ENCODE peak calls at places on chromosomes 13 and 19, in six cellular contexts. W is pancreas, Q is heart left ventricle, R is SK-N-SH, A is mucosa of descending colon, X is kidney. U is an unnamed sample. For H3K4me1, the result is how much of the 10 kb centered on the place peaks cover.

GRCh38 chr19:10402441-10403038 is 802 bp downstream of the CDC37 start:
- DNase-seq in W (no peak), Q (peak), R (peak), A (no peak), X (no peak), U (no peak)

GRCh38 chr13:36712785-36713184 is 39.0 kb downstream of the SERTM1 start:
- DNase-seq in W (no peak), Q (no peak), R (peak), A (no peak), X (no peak), U (no peak)

GRCh38 chr13:24192036-24192810 is 31.7 kb downstream of the SPATA13 start:
- DNase-seq in W (no peak), Q (no peak), R (no peak), A (no peak), X (no peak), U (no peak)

GRCh38 chr19:1101337-1101698 is 2.5 kb upstream of the GPX4 start:
- DNase-seq in W (peak), Q (peak), R (no peak), A (no peak), X (no peak), U (no peak)

GRCh38 chr13:42574435-42575311 is 721 bp downstream of the TNFSF11 start:
- DNase-seq in W (peak), Q (no peak), R (peak), A (peak), X (no peak), U (peak)

GRCh38 chr13:95403349-95404140 is 102.3 kb upstream of the ABCC4 start:
- DNase-seq in W (no peak), Q (no peak), R (no peak), A (no peak), X (no peak), U (no peak)

GRCh38 chr13:104357174-104357573 is 1291.0 kb upstream of the SLC10A2 start:
- DNase-seq in W (no peak), Q (no peak), R (peak), A (no peak), X (no peak), U (no peak)

GRCh38 chr19:30202060-30202600 is 170.1 kb upstream of the ZNF536 start:
- DNase-seq in W (no peak), Q (no peak), R (no peak), A (no peak), X (no peak), U (no peak)

GRCh38 chr13:103833453-103833852 is 767.2 kb upstream of the SLC10A2 start:
- DNase-seq in W (no peak), Q (no peak), R (no peak), A (no peak), X (no peak), U (no peak)

GRCh38 chr13:38386421-38386820 is 36.8 kb downstream of the UFM1 start:
- DNase-seq in W (no peak), Q (no peak), R (no peak), A (no peak), X (no peak), U (no peak)

GRCh38 chr19:4089400-4089908 is 22.8 kb upstream of the ZBTB7A start:
- DNase-seq in W (no peak), Q (peak), R (no peak), A (peak), X (peak), U (peak)

GRCh38 chr19:17107546-17108452 is 32.2 kb downstream of the MYO9B start:
- DNase-seq in W (no peak), Q (peak), R (peak), A (peak), X (peak), U (no peak)

GRCh38 chr13:110150384-110151091 is 156.4 kb downstream of the COL4A1 start:
- DNase-seq in W (no peak), Q (no peak), R (no peak), A (no peak), X (no peak), U (no peak)

GRCh38 chr13:24085662-24086061 is 74.9 kb upstream of the SPATA13 start:
- DNase-seq in W (no peak), Q (no peak), R (no peak), A (no peak), X (no peak), U (no peak)

GRCh38 chr13:63910406-63910957 is 2494.8 kb upstream of the PCDH20 start:
- DNase-seq in W (no peak), Q (no peak), R (no peak), A (no peak), X (no peak), U (no peak)

GRCh38 chr13:47679391-47679790 is 321.7 kb downstream of the SUCLA2 start:
- DNase-seq in W (no peak), Q (no peak), R (no peak), A (no peak), X (no peak), U (no peak)

GRCh38 chr13:48662226-48662625 is 8.5 kb downstream of the CYSLTR2 start:
- DNase-seq in W (no peak), Q (no peak), R (no peak), A (no peak), X (no peak), U (no peak)

GRCh38 chr13:99528547-99528946 is 27.3 kb downstream of the TM9SF2 start:
- DNase-seq in W (no peak), Q (no peak), R (no peak), A (no peak), X (no peak), U (peak)

GRCh38 chr19:15316498-15316897 is 15.8 kb downstream of the BRD4 start:
- DNase-seq in W (no peak), Q (no peak), R (no peak), A (no peak), X (no peak), U (no peak)
- H3K4me1 ChIP-seq in W (under half), Q (half or more), R (under half), A (under half), X (half or more), U (half or more)

GRCh38 chr13:91144054-91144453 is 203.4 kb upstream of the MIR17HG start:
- DNase-seq in W (no peak), Q (no peak), R (peak), A (no peak), X (no peak), U (no peak)
- H3K4me1 ChIP-seq in W (under half), Q (under half), R (under half), A (under half), X (under half), U (under half)

DNA sequence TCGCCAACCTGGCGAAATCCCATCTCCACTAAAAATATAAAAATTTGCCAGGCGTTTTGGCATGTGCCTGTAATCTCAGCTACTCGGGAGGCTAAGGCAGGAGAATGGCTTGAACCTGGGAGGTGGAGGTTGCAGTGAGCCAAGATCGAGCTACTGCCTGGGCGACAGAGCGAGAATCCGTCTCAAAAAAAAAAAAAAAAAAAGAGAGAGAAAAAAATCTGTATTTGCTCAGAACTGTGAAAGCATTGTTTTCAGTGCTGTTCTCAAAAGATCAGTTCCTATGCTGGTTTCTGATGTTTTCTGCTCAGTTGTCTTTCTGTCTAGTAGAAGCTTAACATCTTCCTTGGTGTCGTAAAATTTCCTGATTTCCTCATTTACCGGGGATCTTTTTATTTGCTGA is 2.5 kb downstream of the SF3A2 start:
- DNase-seq in W (peak), Q (no peak), R (no peak), A (no peak), X (no peak), U (no peak)
- H3K4me1 ChIP-seq in W (under half), Q (half or more), R (half or more), A (half or more), X (under half), U (half or more)

GRCh38 chr19:51127755-51128154 is 3.0 kb downstream of the SIGLEC9 start:
- DNase-seq in W (no peak), Q (peak), R (no peak), A (peak), X (no peak), U (no peak)
- H3K4me1 ChIP-seq in W (under half), Q (under half), R (under half), A (under half), X (under half), U (half or more)

GRCh38 chr13:79749556-79749955 is 268.6 kb downstream of the NDFIP2 start:
- DNase-seq in W (no peak), Q (no peak), R (no peak), A (no peak), X (no peak), U (no peak)

GRCh38 chr13:79745141-79745540 is 264.2 kb downstream of the NDFIP2 start:
- DNase-seq in W (peak), Q (no peak), R (peak), A (no peak), X (no peak), U (no peak)

DNA sequence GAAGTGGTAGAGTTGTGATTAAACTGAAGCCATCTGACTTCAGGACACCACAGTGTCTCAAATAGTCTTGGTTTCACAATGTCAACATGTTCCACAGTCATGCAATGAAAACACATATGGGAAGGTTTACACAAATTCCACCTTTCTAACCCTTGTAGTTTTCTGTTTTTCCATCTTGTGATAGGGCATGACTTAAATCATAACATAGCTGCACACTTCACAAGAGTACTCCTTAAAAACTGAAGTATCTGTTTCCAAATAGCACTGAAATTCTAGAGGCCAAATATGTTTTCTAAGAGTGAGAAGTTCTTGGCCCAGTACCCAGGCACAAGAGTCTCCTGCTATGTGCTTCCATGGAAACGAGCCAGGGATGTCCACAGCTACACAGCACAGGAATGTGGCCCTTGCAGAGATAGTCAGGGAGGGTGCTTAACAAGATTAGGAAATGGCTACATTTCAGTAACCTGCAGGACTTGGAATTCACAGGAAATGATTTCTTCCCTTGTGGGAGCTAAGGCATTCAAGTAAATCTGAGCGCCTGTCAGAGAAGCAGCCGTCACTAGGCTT is 269.1 kb downstream of the NDFIP2 start:
- DNase-seq in W (no peak), Q (peak), R (no peak), A (no peak), X (no peak), U (no peak)
- H3K4me1 ChIP-seq in W (under half), Q (under half), R (under half), A (under half), X (under half), U (under half)

DNA sequence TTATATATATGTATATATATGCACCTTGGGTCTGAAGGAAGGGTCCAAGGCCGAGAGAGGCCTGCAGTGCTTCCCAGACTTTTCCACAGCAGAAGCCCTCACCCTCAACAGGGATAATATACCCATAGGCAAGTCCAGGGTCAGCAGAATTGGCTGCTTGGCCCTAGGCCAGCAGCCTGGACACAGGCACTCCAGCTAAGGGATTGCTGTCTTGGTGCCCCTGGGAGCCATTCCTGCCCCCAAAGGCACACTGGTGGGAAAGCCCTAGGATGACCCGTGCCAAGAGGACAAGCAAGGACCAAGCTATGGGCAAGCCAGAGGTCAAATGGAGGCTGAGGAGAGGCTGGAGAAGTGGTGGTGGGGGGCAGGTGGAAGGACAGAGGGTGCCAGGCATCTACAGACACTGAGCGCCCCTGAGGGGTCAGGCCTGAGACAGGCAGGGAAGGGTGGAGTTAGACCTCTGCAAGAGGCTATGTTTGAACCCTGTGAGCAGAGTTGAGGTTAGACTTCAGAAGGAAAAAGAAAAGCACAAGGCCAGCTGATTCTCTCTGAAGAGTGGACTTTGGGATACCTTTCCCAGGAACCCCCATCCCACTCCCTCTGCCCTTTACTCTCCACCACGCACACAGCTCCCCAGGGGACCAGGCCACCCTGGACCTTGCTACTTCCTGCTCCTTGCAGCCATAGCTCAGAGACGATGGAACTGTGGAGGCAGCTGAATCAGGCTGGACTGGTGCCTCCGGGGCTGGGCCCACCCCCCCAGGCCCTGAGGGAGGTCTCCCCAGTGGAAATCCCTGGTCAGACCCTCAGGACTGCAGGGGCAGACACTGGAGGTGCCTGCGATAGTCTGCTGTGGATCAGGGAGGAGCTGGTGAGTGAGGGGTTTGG is at the start of gene ERICH4:
- DNase-seq in W (no peak), Q (peak), R (no peak), A (no peak), X (no peak), U (no peak)
- H3K4me1 ChIP-seq in W (under half), Q (under half), R (under half), A (under half), X (under half), U (under half)

U was measured in CD4-positive, CD25-positive, alpha-beta regulatory T cell.